ENCODE peak calls at places on chromosome 17, in four cellular contexts. N is neural progenitor cell; X is fibroblast of the aortic adventitia; V is effector memory CD4-positive, alpha-beta T cell. S is an unnamed sample.

GRCh38 chr17:8300629-8301242 is 5.5 kb upstream of the SLC25A35 start:
- DNase-seq in N (peak; percentile 83), X (peak; percentile 67), V (peak; percentile 37), S (peak; percentile 29)

GRCh38 chr17:48927978-48928716 is 16.5 kb downstream of the SNF8 start:
- DNase-seq in N (no peak), X (no peak), V (no peak), S (no peak)

GRCh38 chr17:63993368-63993990 is 4.7 kb upstream of the PRR29 start:
- DNase-seq in N (peak; percentile 1), X (no peak), V (peak; percentile 38), S (no peak)

GRCh38 chr17:51422634-51423033 is 162.3 kb downstream of the UTP18 start:
- DNase-seq in N (no peak), X (no peak), V (no peak), S (no peak)

GRCh38 chr17:6531575-6531974 is 24.8 kb downstream of the PITPNM3 start:
- DNase-seq in N (no peak), X (no peak), V (no peak), S (no peak)

GRCh38 chr17:2456475-2456874 is 55.2 kb downstream of the METTL16 start:
- DNase-seq in N (no peak), X (no peak), V (no peak), S (no peak)

GRCh38 chr17:8004899-8005298 is 2.5 kb downstream of the GUCY2D start:
- DNase-seq in N (no peak), X (peak; percentile 57), V (no peak), S (peak; percentile 58)

GRCh38 chr17:5509482-5509881 is 23.1 kb downstream of the MIS12 start:
- DNase-seq in N (no peak), X (peak; percentile 84), V (no peak), S (peak; percentile 86)

GRCh38 chr17:68326681-68327080 is 35.4 kb downstream of the ARSG start:
- DNase-seq in N (no peak), X (no peak), V (no peak), S (peak; percentile 21)

GRCh38 chr17:50062323-50063243 is 6.7 kb downstream of the ITGA3 start:
- DNase-seq in N (no peak), X (peak; percentile 57), V (no peak), S (peak; percentile 74)

GRCh38 chr17:75878174-75878998 is at the start of gene TRIM47:
- DNase-seq in N (peak; percentile 56), X (peak; percentile 72), V (no peak), S (peak; percentile 28)

GRCh38 chr17:39618252-39618913 is 8.4 kb upstream of the PPP1R1B start:
- DNase-seq in N (no peak), X (peak; percentile 9), V (no peak), S (no peak)

GRCh38 chr17:39804839-39805238 is 59.3 kb downstream of the IKZF3 start:
- DNase-seq in N (no peak), X (no peak), V (no peak), S (no peak)

GRCh38 chr17:68246271-68247028 is 1.4 kb upstream of the AMZ2 start:
- DNase-seq in N (no peak), X (no peak), V (no peak), S (no peak)

GRCh38 chr17:13544755-13545154 is 57.0 kb downstream of the HS3ST3A1 start:
- DNase-seq in N (peak; percentile 22), X (no peak), V (no peak), S (no peak)

GRCh38 chr17:1899403-1900000 is 69.7 kb downstream of the RPA1 start:
- DNase-seq in N (no peak), X (no peak), V (no peak), S (no peak)

GRCh38 chr17:54426287-54426886 is 474.3 kb upstream of the TOM1L1 start:
- DNase-seq in N (peak; percentile 53), X (no peak), V (no peak), S (no peak)

GRCh38 chr17:9768381-9768934 is 22.9 kb downstream of the DHRS7C start:
- DNase-seq in N (peak; percentile 56), X (peak; percentile 30), V (no peak), S (no peak)

GRCh38 chr17:64632606-64633005 is 29.5 kb downstream of the SMURF2 start:
- DNase-seq in N (no peak), X (no peak), V (no peak), S (no peak)

GRCh38 chr17:30808785-30809286 is 15.7 kb downstream of the CRLF3 start:
- DNase-seq in N (no peak), X (no peak), V (no peak), S (no peak)

GRCh38 chr17:16987830-16988601 is 16.1 kb upstream of the TNFRSF13B start:
- DNase-seq in N (peak; percentile 27), X (peak; percentile 52), V (no peak), S (peak; percentile 86)
- H3K4me3 ChIP-seq in N (no peak overlapping the region), X (no peak overlapping the region), V (no peak overlapping the region), S (no peak overlapping the region)

DNA sequence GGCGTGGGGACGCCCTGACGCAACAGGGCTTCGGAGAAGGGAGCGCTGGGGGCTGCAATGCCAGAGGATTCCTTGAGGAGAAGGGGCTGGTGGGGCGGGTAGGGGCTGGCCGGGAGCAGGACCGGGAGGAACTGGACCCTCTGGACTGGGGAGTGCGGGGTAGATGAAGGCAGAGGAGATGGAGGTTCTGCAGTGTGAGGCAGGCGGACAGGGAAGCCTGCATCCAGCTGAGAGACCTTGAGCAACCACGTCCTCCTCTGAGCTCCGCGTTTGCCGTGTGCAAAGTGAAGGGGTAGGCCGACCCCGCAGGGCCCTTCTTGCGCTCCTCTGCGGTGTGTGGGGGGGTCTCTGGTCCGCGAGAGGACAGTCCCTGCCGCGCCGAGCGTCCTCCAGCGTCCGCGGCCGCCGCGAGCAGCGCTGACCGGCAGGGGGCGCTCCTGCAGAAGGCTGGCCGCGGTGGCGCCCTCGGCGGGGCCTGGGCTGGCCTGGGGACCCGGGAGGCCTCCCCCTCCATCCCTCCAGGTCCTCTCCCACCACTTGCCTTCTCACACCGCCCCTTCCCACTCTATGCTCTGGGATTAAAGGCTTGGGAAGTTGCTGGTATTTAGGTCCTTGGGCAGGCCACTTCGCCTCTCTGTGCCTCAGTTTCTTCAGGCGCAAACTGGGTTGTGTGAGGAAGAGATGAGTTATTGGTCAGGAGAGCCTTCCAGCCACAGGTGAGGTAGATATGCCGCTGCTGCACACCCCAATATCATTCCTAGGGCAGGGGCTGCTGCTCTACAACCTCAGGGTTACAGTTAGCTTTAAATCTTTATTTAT is 9.6 kb upstream of the WNT9B start:
- DNase-seq in N (peak; percentile 77), X (no peak), V (no peak), S (no peak)
- H3K4me3 ChIP-seq in N (peak overlapping the region; percentile 22), X (peak overlapping the region; percentile 48), V (no peak overlapping the region), S (no peak overlapping the region)

DNA sequence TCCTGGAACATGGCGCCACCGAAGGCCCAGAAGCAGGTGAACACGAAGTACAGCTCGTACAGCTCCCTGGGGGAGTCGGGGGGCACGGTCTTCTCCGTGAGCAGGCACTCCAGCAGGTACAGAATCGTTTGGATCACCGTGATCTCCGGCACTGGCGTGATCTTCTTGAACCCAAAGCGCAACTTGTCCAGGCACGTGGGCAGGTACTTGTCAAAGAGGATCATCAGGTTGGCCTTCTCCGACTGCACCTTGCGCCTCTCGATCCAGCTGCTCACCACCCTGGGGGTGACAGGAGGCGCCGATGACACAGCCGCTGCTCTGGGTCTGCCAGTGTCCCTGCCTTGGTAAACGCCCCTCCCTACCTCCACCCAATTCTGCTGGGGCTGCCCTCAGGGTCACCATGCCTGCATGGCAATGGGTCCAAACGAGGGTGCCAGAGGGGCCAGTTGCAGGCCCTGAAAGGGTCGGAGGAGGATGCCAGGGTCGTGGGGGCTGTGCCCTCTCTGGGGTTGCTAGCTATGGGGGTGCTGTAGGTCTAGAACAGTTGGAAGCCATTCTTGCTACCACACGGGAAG is 90.9 kb downstream of the DNAH17 start:
- DNase-seq in N (no peak), X (no peak), V (no peak), S (no peak)
- H3K4me3 ChIP-seq in N (no peak overlapping the region), X (no peak overlapping the region), V (no peak overlapping the region), S (no peak overlapping the region)

GRCh38 chr17:66654341-66654740 is 180.6 kb upstream of the CACNG5 start:
- DNase-seq in N (no peak), X (peak; percentile 51), V (no peak), S (peak; percentile 39)
- H3K4me3 ChIP-seq in N (no peak overlapping the region), X (no peak overlapping the region), V (no peak overlapping the region), S (no peak overlapping the region)

GRCh38 chr17:82273327-82274133 is at the start of gene CSNK1D:
- DNase-seq in N (peak; percentile 96), X (peak; percentile 82), V (peak; percentile 86), S (peak; percentile 78)
- H3K4me3 ChIP-seq in N (peak within 1 kb of the TSS; percentile 82), X (peak within 1 kb of the TSS; percentile 82), V (peak within 1 kb of the TSS; percentile 86), S (peak within 1 kb of the TSS; percentile 82)

S was measured in brain microvascular endothelial cell.